ENCODE peak calls at places on chromosomes 7 and 10, in six cellular contexts. U, W, G, B, K and S are unnamed samples.

GRCh38 chr7:143499246-143499645 is 21.6 kb downstream of the TAS2R41 start:
- DNase-seq in K (no peak), W (no peak), G (peak; percentile 65), U (no peak), B (no peak), S (no peak)

GRCh38 chr7:157565981-157566630 is 229.3 kb downstream of the DNAJB6 start:
- DNase-seq in U (no peak), B (no peak), G (no peak), W (no peak), K (no peak), S (no peak)

GRCh38 chr7:83732305-83732704 is 83.4 kb upstream of the SEMA3E start:
- DNase-seq in U (no peak), K (no peak), B (no peak), W (no peak), G (no peak), S (no peak)

GRCh38 chr10:4226941-4227540 is 442.0 kb upstream of the KLF6 start:
- DNase-seq in G (no peak), B (no peak), K (no peak), U (no peak), W (no peak), S (no peak)

GRCh38 chr10:10256860-10257259 is 760.8 kb upstream of the CELF2 start:
- DNase-seq in U (no peak), K (no peak), W (no peak), B (no peak), G (no peak), S (no peak)

GRCh38 chr10:51244308-51244707 is 170.0 kb downstream of the PRKG1 start:
- DNase-seq in K (no peak), U (no peak), W (no peak), B (no peak), G (no peak), S (no peak)

GRCh38 chr7:16814987-16815386 is 10.2 kb upstream of the AGR2 start:
- DNase-seq in G (no peak), W (no peak), U (no peak), B (no peak), K (no peak), S (no peak)

GRCh38 chr10:92702301-92702916 is 12.7 kb downstream of the HHEX start:
- DNase-seq in U (no peak), G (peak; percentile 36), B (no peak), W (no peak), K (no peak), S (no peak)

GRCh38 chr10:57593983-57594573 is 673.6 kb downstream of the IPMK start:
- DNase-seq in W (no peak), B (no peak), K (no peak), U (peak; percentile 8), G (no peak), S (peak; percentile 36)

GRCh38 chr7:70131807-70132565 is 533.7 kb downstream of the AUTS2 start:
- DNase-seq in W (no peak), G (peak; percentile 5), K (no peak), U (no peak), B (no peak), S (no peak)

GRCh38 chr7:157397751-157398691 is 61.2 kb downstream of the DNAJB6 start:
- DNase-seq in G (no peak), B (no peak), W (no peak), U (peak; percentile 68), K (peak; percentile 22), S (peak; percentile 45)

GRCh38 chr10:42638821-42639270 is 476 bp upstream of the ZNF33B start:
- DNase-seq in W (no peak), U (no peak), G (no peak), K (no peak), B (no peak), S (no peak)

GRCh38 chr10:49044293-49045217 is 70.8 kb downstream of the VSTM4 start:
- DNase-seq in W (no peak), B (no peak), U (no peak), K (no peak), G (no peak), S (no peak)

GRCh38 chr7:27248427-27248806 is 5.8 kb downstream of the EVX1 start:
- DNase-seq in U (no peak), G (no peak), B (no peak), W (no peak), K (no peak), S (no peak)

GRCh38 chr10:3887885-3888476 is 103.0 kb upstream of the KLF6 start:
- DNase-seq in K (peak; percentile 98), W (peak; percentile 49), B (peak; percentile 34), U (peak; percentile 93), G (no peak), S (peak; percentile 20)

GRCh38 chr10:86775056-86775858 is 18.8 kb downstream of the BMPR1A start:
- DNase-seq in K (peak; percentile 36), B (no peak), U (peak; percentile 50), W (no peak), G (no peak), S (no peak)

GRCh38 chr7:32670105-32670504 is 174.8 kb downstream of the AVL9 start:
- DNase-seq in G (no peak), W (no peak), K (peak; percentile 61), U (peak; percentile 79), B (no peak), S (peak; percentile 51)

GRCh38 chr7:31466036-31466435 is 47.9 kb upstream of the ITPRID1 start:
- DNase-seq in W (no peak), G (no peak), B (no peak), K (no peak), U (no peak), S (no peak)

GRCh38 chr7:9026121-9026520 is 592.7 kb downstream of the NXPH1 start:
- DNase-seq in K (no peak), W (no peak), U (no peak), B (no peak), G (no peak), S (no peak)

GRCh38 chr10:35998036-35998435 is 355.9 kb upstream of the FZD8 start:
- DNase-seq in K (no peak), G (no peak), U (no peak), W (no peak), B (no peak), S (no peak)

GRCh38 chr10:3415878-3416605 is 243.5 kb upstream of the PITRM1 start:
- DNase-seq in B (no peak), U (no peak), K (no peak), W (no peak), G (no peak), S (no peak)

GRCh38 chr10:122476034-122476695 is 14.8 kb downstream of the HTRA1 start:
- DNase-seq in W (no peak), U (no peak), B (no peak), K (peak; percentile 77), G (no peak), S (no peak)

GRCh38 chr7:6197801-6198551 is 74.4 kb downstream of the CYTH3 start:
- DNase-seq in K (no peak), B (no peak), U (no peak), W (no peak), G (no peak), S (no peak)

GRCh38 chr7:148397056-148397455 is 193.5 kb upstream of the C7orf33 start:
- DNase-seq in G (no peak), U (no peak), W (no peak), K (no peak), B (no peak), S (no peak)

GRCh38 chr10:97784200-97784811 is 12.5 kb upstream of the SFRP5 start:
- DNase-seq in G (no peak), U (no peak), K (no peak), B (no peak), W (no peak), S (no peak)

GRCh38 chr7:95718556-95719410 is 53.6 kb upstream of the DYNC1I1 start:
- DNase-seq in G (no peak), W (no peak), K (no peak), U (peak; percentile 28), B (no peak), S (peak; percentile 72)